ENCODE peak calls at places on chromosome 18, in five cellular contexts. S is HCT116, A is GM12891, H is suprapubic skin, J is transverse colon. M is an unnamed sample.

GRCh38 chr18:21761471-21762115 is 21.0 kb downstream of the MIB1 start:
- DNase-seq in S (no peak), A (no peak), H (no peak), J (no peak), M (no peak)

GRCh38 chr18:61890344-61890743 is 2.5 kb downstream of the RNF152 start:
- DNase-seq in S (no peak), A (no peak), H (no peak), J (no peak), M (no peak)

GRCh38 chr18:58513615-58514014 is 115.3 kb downstream of the ALPK2 start:
- DNase-seq in S (no peak), A (no peak), H (no peak), J (no peak), M (no peak)

GRCh38 chr18:28075501-28075900 is 101.4 kb downstream of the CDH2 start:
- DNase-seq in S (no peak), A (no peak), H (no peak), J (no peak), M (peak; percentile 31)

GRCh38 chr18:25866331-25866730 is 224.1 kb downstream of the SS18 start:
- DNase-seq in S (no peak), A (no peak), H (no peak), J (no peak), M (no peak)

GRCh38 chr18:9513971-9514512 is 38.7 kb downstream of the RALBP1 start:
- DNase-seq in S (no peak), A (no peak), H (no peak), J (no peak), M (peak; percentile 72)

GRCh38 chr18:58271770-58272169 is 227.7 kb downstream of the NEDD4L start:
- DNase-seq in S (no peak), A (no peak), H (no peak), J (no peak), M (no peak)

GRCh38 chr18:60861575-60861974 is 471.7 kb upstream of the CDH20 start:
- DNase-seq in S (no peak), A (no peak), H (no peak), J (no peak), M (no peak)

GRCh38 chr18:72700961-72701710 is 157.0 kb upstream of the CBLN2 start:
- DNase-seq in S (no peak), A (no peak), H (no peak), J (no peak), M (peak; percentile 9)

GRCh38 chr18:41324934-41325333 is 630.1 kb upstream of the PIK3C3 start:
- DNase-seq in S (no peak), A (no peak), H (no peak), J (no peak), M (no peak)

GRCh38 chr18:31247574-31248199 is 70.3 kb upstream of the DSG1 start:
- DNase-seq in S (no peak), A (no peak), H (no peak), J (no peak), M (no peak)

GRCh38 chr18:67199993-67200617 is 316.4 kb downstream of the DSEL start:
- DNase-seq in S (peak; percentile 8), A (no peak), H (no peak), J (no peak), M (peak; percentile 53)

GRCh38 chr18:58937204-58937603 is 72.5 kb downstream of the ZNF532 start:
- DNase-seq in S (no peak), A (no peak), H (no peak), J (no peak), M (no peak)

GRCh38 chr18:13616525-13617035 is 109.8 kb downstream of the FAM210A start:
- DNase-seq in S (no peak), A (no peak), H (no peak), J (no peak), M (no peak)

GRCh38 chr18:9403795-9404564 is 69.4 kb downstream of the TWSG1 start:
- DNase-seq in S (no peak), A (no peak), H (no peak), J (no peak), M (peak; percentile 54)

GRCh38 chr18:11178951-11179549 is 29.7 kb upstream of the PIEZO2 start:
- DNase-seq in S (no peak), A (no peak), H (peak; percentile 80), J (no peak), M (no peak)

GRCh38 chr18:46555724-46556123 is 101.3 kb downstream of the LOXHD1 start:
- DNase-seq in S (peak; percentile 32), A (peak; percentile 37), H (no peak), J (no peak), M (peak; percentile 38)

GRCh38 chr18:65906621-65907034 is 155.8 kb downstream of the CDH7 start:
- DNase-seq in S (no peak), A (no peak), H (no peak), J (peak; percentile 67), M (no peak)

GRCh38 chr18:47151457-47151856 is 1.2 kb upstream of the HDHD2 start:
- DNase-seq in S (no peak), A (no peak), H (no peak), J (no peak), M (no peak)

GRCh38 chr18:77067315-77068061 is 65.1 kb downstream of the MBP start:
- DNase-seq in S (peak; percentile 75), A (no peak), H (peak; percentile 77), J (peak; percentile 63), M (peak; percentile 34)

GRCh38 chr18:33652645-33653044 is 74.6 kb downstream of the ASXL3 start:
- DNase-seq in S (no peak), A (no peak), H (no peak), J (no peak), M (no peak)

GRCh38 chr18:37322497-37323035 is 243.0 kb downstream of the CELF4 start:
- DNase-seq in S (peak; percentile 26), A (peak; percentile 67), H (no peak), J (peak; percentile 17), M (peak; percentile 31)

GRCh38 chr18:21834301-21834660 is 93.7 kb downstream of the MIB1 start:
- DNase-seq in S (no peak), A (no peak), H (no peak), J (no peak), M (no peak)

GRCh38 chr18:12769644-12770440 is 67.0 kb downstream of the PSMG2 start:
- DNase-seq in S (no peak), A (no peak), H (no peak), J (no peak), M (no peak)

GRCh38 chr18:54094474-54094873 is 130.0 kb downstream of the MBD2 start:
- DNase-seq in S (no peak), A (no peak), H (no peak), J (no peak), M (no peak)

GRCh38 chr18:77127769-77128671 is 4.6 kb downstream of the MBP start:
- DNase-seq in S (no peak), A (no peak), H (peak; percentile 76), J (peak; percentile 59), M (no peak)

GRCh38 chr18:26159353-26159752 is 25.7 kb downstream of the PSMA8 start:
- DNase-seq in S (peak; percentile 1), A (no peak), H (no peak), J (no peak), M (no peak)

GRCh38 chr18:40678318-40678717 is 1276.7 kb upstream of the PIK3C3 start:
- DNase-seq in S (no peak), A (no peak), H (no peak), J (no peak), M (no peak)

GRCh38 chr18:57705011-57705410 is 83.4 kb upstream of the NARS1 start:
- DNase-seq in S (no peak), A (no peak), H (no peak), J (no peak), M (no peak)

GRCh38 chr18:31626409-31626808 is 34.7 kb downstream of the TTR start:
- DNase-seq in S (no peak), A (no peak), H (no peak), J (no peak), M (peak; percentile 30)

GRCh38 chr18:24446453-24446852 is 14.0 kb upstream of the HRH4 start:
- DNase-seq in S (no peak), A (no peak), H (no peak), J (no peak), M (no peak)

GRCh38 chr18:24443870-24444269 is 16.6 kb upstream of the HRH4 start:
- DNase-seq in S (no peak), A (no peak), H (no peak), J (no peak), M (no peak)

GRCh38 chr18:24447961-24448360 is 12.5 kb upstream of the HRH4 start:
- DNase-seq in S (no peak), A (no peak), H (no peak), J (no peak), M (no peak)

GRCh38 chr18:24446953-24447537 is 13.4 kb upstream of the HRH4 start:
- DNase-seq in S (no peak), A (no peak), H (no peak), J (no peak), M (no peak)
- TF ChIP-seq POLR2AphosphoS5 in S (no peak), A (no peak), H (no peak), J (no peak), M (no peak)

GRCh38 chr18:79524181-79525078 is 128.7 kb downstream of the NFATC1 start:
- DNase-seq in S (no peak), A (peak; percentile 67), H (no peak), J (no peak), M (no peak)
- TF ChIP-seq POLR2AphosphoS5 in S (no peak), A (peak; percentile 53), H (no peak), J (no peak), M (no peak)

GRCh38 chr18:75857558-75857957 is 430.1 kb upstream of the SMIM21 start:
- DNase-seq in S (no peak), A (no peak), H (no peak), J (no peak), M (no peak)
- TF ChIP-seq POLR2AphosphoS5 in S (no peak), A (no peak), H (no peak), J (peak; percentile 26), M (no peak)

GRCh38 chr18:49869354-49869753 is 56.0 kb upstream of the ACAA2 start:
- DNase-seq in S (no peak), A (no peak), H (no peak), J (no peak), M (no peak)
- TF ChIP-seq POLR2AphosphoS5 in S (no peak), A (no peak), H (no peak), J (no peak), M (no peak)

GRCh38 chr18:48954837-48955527 is 4.2 kb upstream of the SMAD7 start:
- DNase-seq in S (no peak), A (no peak), H (no peak), J (no peak), M (no peak)
- TF ChIP-seq POLR2AphosphoS5 in S (no peak), A (no peak), H (no peak), J (no peak), M (no peak)

GRCh38 chr18:5237723-5238370 is 40.8 kb upstream of the AKAIN1 start:
- DNase-seq in S (no peak), A (peak; percentile 63), H (peak; percentile 90), J (peak; percentile 89), M (peak; percentile 82)
- TF ChIP-seq POLR2AphosphoS5 in S (no peak), A (peak; percentile 76), H (peak; percentile 93), J (peak; percentile 76), M (peak; percentile 72)

GRCh38 chr18:70273021-70273420 is 15.8 kb upstream of the SOCS6 start:
- DNase-seq in S (no peak), A (no peak), H (no peak), J (no peak), M (no peak)
- TF ChIP-seq POLR2AphosphoS5 in S (no peak), A (no peak), H (no peak), J (no peak), M (no peak)

GRCh38 chr18:63260075-63260754 is 59.4 kb downstream of the BCL2 start:
- DNase-seq in S (no peak), A (no peak), H (no peak), J (no peak), M (no peak)
- TF ChIP-seq POLR2AphosphoS5 in S (no peak), A (no peak), H (no peak), J (no peak), M (no peak)